ENCODE peak calls at places on chromosomes 12 and 14, in seven cellular contexts. L, F, A, E, C, Q and H are unnamed samples.

GRCh38 chr14:71441142-71441541 is 491.1 kb upstream of the RGS6 start:
- DNase-seq in F (no peak), C (no peak), L (no peak), E (no peak), Q (no peak), A (no peak), H (no peak)

GRCh38 chr14:29716150-29716549 is 211.5 kb downstream of the PRKD1 start:
- DNase-seq in F (no peak), Q (no peak), A (no peak), E (no peak), L (peak), C (peak), H (peak)

GRCh38 chr14:101705733-101706508 is 55.6 kb upstream of the PPP2R5C start:
- DNase-seq in E (peak), F (no peak), Q (peak), L (no peak), C (peak), A (peak), H (peak)

GRCh38 chr12:16344269-16344668 is 3.2 kb upstream of the MGST1 start:
- DNase-seq in C (no peak), E (no peak), A (no peak), L (peak), F (no peak), Q (no peak), H (no peak)

GRCh38 chr12:100733817-100734593 is 60.6 kb upstream of the ANO4 start:
- DNase-seq in Q (no peak), F (no peak), E (peak), A (no peak), C (peak), L (peak), H (peak)

GRCh38 chr12:102950950-102951490 is 6.5 kb upstream of the ASCL1 start:
- DNase-seq in L (no peak), Q (no peak), E (no peak), F (no peak), A (no peak), C (no peak), H (no peak)

GRCh38 chr14:61192970-61193369 is 88.2 kb downstream of the TMEM30B start:
- DNase-seq in F (no peak), C (no peak), L (peak), E (no peak), Q (no peak), A (no peak), H (peak)

GRCh38 chr12:52041695-52042123 is 9.5 kb upstream of the NR4A1 start:
- DNase-seq in A (no peak), F (no peak), C (peak), Q (peak), L (peak), E (peak), H (peak)

GRCh38 chr14:70665448-70666363 is 24.0 kb downstream of the TTC9 start:
- DNase-seq in Q (peak), L (no peak), F (no peak), E (no peak), C (no peak), A (peak), H (no peak)

GRCh38 chr14:55843718-55844403 is 263.9 kb downstream of the KTN1 start:
- DNase-seq in F (no peak), L (peak), C (peak), A (no peak), Q (no peak), E (no peak), H (no peak)

GRCh38 chr14:60563113-60563512 is 54.2 kb downstream of the SIX6 start:
- DNase-seq in A (no peak), Q (no peak), F (no peak), E (no peak), L (peak), C (peak), H (peak)

GRCh38 chr12:46531804-46532203 is 159.2 kb upstream of the SLC38A2 start:
- DNase-seq in A (no peak), C (no peak), F (no peak), E (no peak), Q (no peak), L (no peak), H (no peak)

GRCh38 chr14:78197088-78197487 is 26.9 kb downstream of the NRXN3 start:
- DNase-seq in A (no peak), F (no peak), E (no peak), L (no peak), C (no peak), Q (no peak), H (no peak)

GRCh38 chr14:73264896-73265720 is 27.8 kb downstream of the PAPLN start:
- DNase-seq in F (no peak), C (no peak), E (no peak), Q (no peak), L (no peak), A (no peak), H (no peak)

GRCh38 chr14:29085546-29085945 is 319.0 kb downstream of the FOXG1 start:
- DNase-seq in L (peak), C (peak), F (no peak), Q (no peak), A (no peak), E (peak), H (no peak)

GRCh38 chr14:37114039-37114438 is 58.4 kb downstream of the SLC25A21 start:
- DNase-seq in F (no peak), A (no peak), L (no peak), C (no peak), E (no peak), Q (no peak), H (peak)

GRCh38 chr14:53055003-53055402 is 98.1 kb downstream of the DDHD1 start:
- DNase-seq in C (peak), E (peak), F (no peak), A (no peak), Q (no peak), L (peak), H (peak)

GRCh38 chr14:94769413-94770250 is at the start of gene GSC:
- DNase-seq in E (peak), L (peak), Q (peak), A (no peak), F (no peak), C (peak), H (peak)

GRCh38 chr12:118680361-118680963 is 300.9 kb upstream of the SRRM4 start:
- DNase-seq in C (no peak), F (no peak), L (no peak), A (no peak), E (no peak), Q (peak), H (no peak)

GRCh38 chr12:80632835-80633234 is 74.6 kb upstream of the MYF6 start:
- DNase-seq in E (peak), L (no peak), F (no peak), A (no peak), Q (peak), C (no peak), H (no peak)

GRCh38 chr12:125461831-125462230 is 396.6 kb downstream of the AACS start:
- DNase-seq in F (no peak), A (no peak), Q (no peak), L (no peak), E (no peak), C (no peak), H (no peak)

GRCh38 chr12:90909069-90909676 is 45.8 kb downstream of the CCER1 start:
- DNase-seq in C (peak), Q (peak), F (no peak), L (peak), A (no peak), E (peak), H (peak)

GRCh38 chr12:122421815-122422737 is at the start of gene CLIP1:
- DNase-seq in E (peak), C (peak), A (peak), F (peak), L (peak), Q (peak), H (peak)

GRCh38 chr12:117890137-117890536 is 78.7 kb downstream of the KSR2 start:
- DNase-seq in L (no peak), C (no peak), E (no peak), Q (no peak), F (no peak), A (no peak), H (no peak)

GRCh38 chr14:51576899-51577298 is 74.8 kb upstream of the FRMD6 start:
- DNase-seq in E (no peak), C (no peak), F (no peak), Q (no peak), A (no peak), L (peak), H (peak)

GRCh38 chr14:53060046-53060445 is 93.1 kb downstream of the DDHD1 start:
- DNase-seq in A (no peak), C (peak), E (no peak), Q (no peak), F (no peak), L (peak), H (peak)

GRCh38 chr14:64293976-64294671 is at the start of gene ESR2:
- DNase-seq in C (peak), L (peak), F (no peak), A (peak), Q (peak), E (peak), H (peak)

GRCh38 chr12:87266305-87266704 is 762.9 kb downstream of the C12orf50 start:
- DNase-seq in A (no peak), E (no peak), L (no peak), F (no peak), Q (no peak), C (no peak), H (peak)
- TF ChIP-seq CTCF in A (no peak), E (no peak), L (no peak), F (no peak), Q (no peak), C (peak), H (no peak)

GRCh38 chr12:56086096-56086495 is 6.1 kb downstream of the ERBB3 start:
- DNase-seq in Q (peak), F (no peak), C (no peak), A (no peak), L (no peak), E (no peak), H (no peak)
- TF ChIP-seq CTCF in Q (no peak), F (no peak), C (no peak), A (no peak), L (no peak), E (no peak), H (no peak)

GRCh38 chr12:690466-690865 is 27.2 kb upstream of the NINJ2 start:
- DNase-seq in F (no peak), C (peak), L (no peak), E (no peak), A (no peak), Q (no peak), H (no peak)
- TF ChIP-seq CTCF in F (no peak), C (no peak), L (no peak), E (no peak), A (no peak), Q (no peak), H (no peak)

GRCh38 chr14:104863131-104863862 is 1.8 kb upstream of the CEP170B start:
- DNase-seq in Q (no peak), E (no peak), A (no peak), F (no peak), C (no peak), L (no peak), H (no peak)
- TF ChIP-seq CTCF in Q (no peak), E (no peak), A (no peak), F (no peak), C (no peak), L (no peak), H (no peak)

GRCh38 chr12:95959107-95959506 is 16.0 kb downstream of the AMDHD1 start:
- DNase-seq in E (peak), C (peak), L (peak), F (no peak), Q (no peak), A (no peak), H (peak)
- TF ChIP-seq CTCF in E (no peak), C (no peak), L (no peak), F (no peak), Q (no peak), A (no peak), H (peak)

DNA sequence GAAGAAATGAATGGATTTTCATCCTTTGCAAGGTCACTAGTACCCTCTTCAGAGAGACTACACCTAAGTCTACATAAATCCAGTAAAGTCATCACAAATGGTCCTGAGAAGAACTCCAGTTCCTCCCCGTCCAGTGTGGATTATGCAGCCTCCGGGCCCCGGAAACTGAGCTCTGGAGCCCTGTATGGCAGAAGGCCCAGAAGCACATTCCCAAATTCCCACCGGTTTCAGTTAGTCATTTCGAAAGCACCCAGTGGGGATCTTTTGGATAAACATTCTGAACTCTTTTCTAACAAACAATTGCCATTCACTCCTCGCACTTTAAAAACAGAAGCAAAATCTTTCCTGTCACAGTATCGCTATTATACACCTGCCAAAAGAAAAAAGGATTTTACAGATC is 40.8 kb downstream of the SPATA7 start:
- DNase-seq in E (no peak), L (peak), C (peak), A (no peak), Q (no peak), F (no peak), H (no peak)
- TF ChIP-seq CTCF in E (no peak), L (no peak), C (no peak), A (no peak), Q (no peak), F (no peak), H (no peak)

GRCh38 chr12:12336511-12336910 is 13.5 kb downstream of the MANSC1 start:
- DNase-seq in L (no peak), A (no peak), E (no peak), F (no peak), Q (no peak), C (no peak), H (no peak)

GRCh38 chr12:12333407-12333831 is 16.6 kb downstream of the MANSC1 start:
- DNase-seq in L (peak), C (peak), Q (peak), A (no peak), F (no peak), E (no peak), H (no peak)

GRCh38 chr12:12336049-12336411 is 14.0 kb downstream of the MANSC1 start:
- DNase-seq in E (no peak), A (no peak), C (peak), L (no peak), F (no peak), Q (peak), H (peak)

GRCh38 chr12:12333980-12334709 is 15.9 kb downstream of the MANSC1 start:
- DNase-seq in L (peak), A (peak), C (peak), E (peak), Q (peak), F (no peak), H (peak)

GRCh38 chr12:12334710-12335040 is 15.4 kb downstream of the MANSC1 start:
- DNase-seq in F (no peak), C (no peak), L (no peak), E (no peak), A (no peak), Q (no peak), H (no peak)
- TF ChIP-seq CTCF in F (no peak), C (no peak), L (no peak), E (no peak), A (peak), Q (no peak), H (no peak)

GRCh38 chr12:54329756-54330155 is 4.8 kb downstream of the COPZ1 start:
- DNase-seq in F (no peak), L (no peak), C (no peak), Q (no peak), E (no peak), A (no peak), H (no peak)
- TF ChIP-seq CTCF in F (no peak), L (no peak), C (no peak), Q (no peak), E (no peak), A (no peak), H (no peak)